ENCODE peak calls at places on chromosome 6, in eight cellular contexts. I, S, N, D, C, J, T and Q are unnamed samples. For H3K9me3, the result is how much of the 10 kb centered on the place peaks cover.

GRCh38 chr6:89582669-89583325 is 55.8 kb downstream of the LYRM2 start:
- DNase-seq in I (no peak), S (no peak), N (no peak), D (no peak), C (no peak), J (no peak), T (peak), Q (no peak)

GRCh38 chr6:17562636-17563035 is 37.5 kb upstream of the FAM8A1 start:
- DNase-seq in I (no peak), S (no peak), N (no peak), D (no peak), C (no peak), J (no peak), T (no peak), Q (no peak)

GRCh38 chr6:142899101-142899760 is 45.7 kb downstream of the HIVEP2 start:
- DNase-seq in I (no peak), S (no peak), N (peak), D (peak), C (no peak), J (no peak), T (no peak), Q (no peak)

GRCh38 chr6:169899481-169900145 is 148.2 kb downstream of the ERMARD start:
- DNase-seq in I (no peak), S (no peak), N (no peak), D (no peak), C (no peak), J (no peak), T (no peak), Q (no peak)

GRCh38 chr6:70396163-70396562 is 17.1 kb upstream of the FAM135A start:
- DNase-seq in I (no peak), S (no peak), N (no peak), D (no peak), C (no peak), J (no peak), T (no peak), Q (no peak)

GRCh38 chr6:136950436-136950835 is 28.3 kb downstream of the SLC35D3 start:
- DNase-seq in I (peak), S (no peak), N (no peak), D (no peak), C (no peak), J (no peak), T (no peak), Q (no peak)

GRCh38 chr6:29955783-29956182 is 13.5 kb downstream of the HLA-A start:
- DNase-seq in I (no peak), S (no peak), N (no peak), D (no peak), C (no peak), J (no peak), T (no peak), Q (no peak)

GRCh38 chr6:2110504-2110903 is 134.9 kb downstream of the GMDS start:
- DNase-seq in I (no peak), S (no peak), N (peak), D (no peak), C (no peak), J (no peak), T (no peak), Q (no peak)

GRCh38 chr6:163643866-163644265 is 229.3 kb downstream of the QKI start:
- DNase-seq in I (no peak), S (no peak), N (no peak), D (no peak), C (no peak), J (no peak), T (no peak), Q (no peak)

DNA sequence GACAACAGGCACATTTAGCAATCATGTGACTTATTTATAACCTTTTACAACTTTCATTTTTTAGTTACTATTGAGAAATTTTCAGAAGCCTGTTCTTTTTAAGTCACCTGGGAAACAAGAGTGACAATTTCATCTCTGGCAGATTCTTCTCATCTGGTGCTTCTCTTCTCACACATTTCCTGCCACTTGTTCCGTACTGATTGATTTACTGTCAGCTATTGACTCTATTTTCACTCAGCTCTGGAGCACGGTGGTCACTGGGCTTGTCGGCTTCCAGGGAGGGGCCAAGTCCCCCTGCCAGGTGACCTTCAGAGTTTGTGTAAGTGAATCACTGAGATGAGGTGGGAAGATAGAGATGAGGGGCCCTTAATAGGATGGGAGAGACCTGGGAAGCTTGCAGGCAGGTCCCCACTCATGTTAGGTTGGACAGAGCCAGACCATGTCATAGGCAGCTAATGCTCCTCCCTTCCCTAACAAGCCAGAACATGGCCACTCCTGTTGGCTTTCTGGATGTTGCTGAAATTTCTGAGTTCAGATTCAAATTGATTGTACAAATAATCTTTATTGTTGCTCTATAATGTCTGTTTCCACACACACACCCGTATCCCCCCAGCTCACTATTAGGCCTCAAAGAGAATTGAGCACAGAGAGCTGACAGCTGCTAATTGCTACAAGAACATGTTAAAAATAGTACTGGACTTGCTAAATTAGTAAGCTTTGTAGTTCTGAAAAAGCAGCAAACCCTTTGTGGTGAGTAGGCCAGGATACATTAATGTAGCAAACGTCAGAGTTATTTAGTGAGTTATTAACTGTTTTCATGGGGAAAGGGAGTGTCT is 13.3 kb downstream of the DUSP22 start:
- DNase-seq in I (no peak), S (no peak), N (no peak), D (no peak), C (no peak), J (no peak), T (no peak), Q (no peak)
- H3K9me3 ChIP-seq in I (under half), S (under half), N (under half), D (under half), C (under half), J (under half), T (under half), Q (under half)

GRCh38 chr6:42960243-42961019 is at the start of gene GNMT:
- DNase-seq in I (peak), S (peak), N (no peak), D (peak), C (no peak), J (no peak), T (no peak), Q (peak)
- TF ChIP-seq EZH2 in I (no peak), S (no peak), N (no peak), D (peak), C (no peak), J (no peak), T (no peak), Q (no peak)

DNA sequence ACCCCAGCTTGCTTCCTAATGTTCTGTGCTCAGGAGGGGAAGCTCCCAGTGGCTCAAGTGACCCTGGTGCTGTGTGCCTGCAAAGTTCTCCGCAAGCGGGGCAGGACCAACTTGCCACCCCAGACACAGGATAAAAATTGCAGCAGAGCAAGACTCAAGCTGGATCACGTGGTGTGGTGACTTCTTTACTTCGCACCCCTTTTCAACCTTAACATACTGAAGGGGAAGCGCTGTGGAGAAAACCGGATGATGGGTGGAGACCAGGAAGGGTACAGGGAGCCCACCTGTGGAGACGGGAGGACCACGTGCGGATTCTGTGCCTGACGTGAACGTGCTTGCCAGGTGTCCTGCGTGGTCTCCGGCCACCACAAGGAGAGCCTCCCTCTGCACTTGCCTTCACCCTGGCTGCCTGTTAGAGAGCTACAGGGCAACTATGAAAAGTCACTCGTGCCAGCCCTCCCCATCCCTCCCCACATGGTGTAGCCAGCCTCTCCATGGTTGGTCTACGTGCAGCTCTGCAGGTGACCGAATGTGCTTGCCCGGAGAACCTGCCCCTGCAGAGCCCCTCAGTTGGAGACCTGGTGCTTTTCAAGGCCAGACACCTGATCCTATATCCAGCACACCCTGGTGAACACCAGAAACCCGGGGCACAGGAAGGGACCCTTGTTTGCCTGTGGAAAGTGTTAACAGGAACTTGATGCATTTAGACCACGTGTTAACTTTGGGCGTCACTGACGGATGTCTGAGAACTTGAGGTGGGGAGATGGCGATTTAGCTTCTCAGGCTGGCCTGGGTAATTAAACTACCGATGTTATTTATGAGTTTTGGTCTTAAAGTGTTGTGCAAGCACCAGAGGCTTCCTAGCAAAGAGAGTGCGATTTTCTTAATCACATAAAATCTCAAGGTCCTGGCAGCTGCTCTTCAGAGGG is 23.9 kb upstream of the DACT2 start:
- DNase-seq in I (no peak), S (no peak), N (no peak), D (no peak), C (no peak), J (no peak), T (peak), Q (no peak)
- H3K9me3 ChIP-seq in I (under half), S (under half), N (under half), D (under half), C (under half), J (under half), T (under half), Q (under half)

GRCh38 chr6:112360498-112360897 is 13.4 kb downstream of the RFPL4B start:
- DNase-seq in I (peak), S (no peak), N (peak), D (no peak), C (no peak), J (no peak), T (peak), Q (no peak)

GRCh38 chr6:112365952-112366351 is 18.8 kb downstream of the RFPL4B start:
- DNase-seq in I (no peak), S (no peak), N (no peak), D (no peak), C (no peak), J (no peak), T (no peak), Q (no peak)

GRCh38 chr6:112366695-112367546 is 19.8 kb downstream of the RFPL4B start:
- DNase-seq in I (no peak), S (no peak), N (no peak), D (no peak), C (no peak), J (no peak), T (no peak), Q (no peak)

GRCh38 chr6:112362027-112362795 is 15.1 kb downstream of the RFPL4B start:
- DNase-seq in I (no peak), S (no peak), N (no peak), D (no peak), C (no peak), J (no peak), T (no peak), Q (no peak)

DNA sequence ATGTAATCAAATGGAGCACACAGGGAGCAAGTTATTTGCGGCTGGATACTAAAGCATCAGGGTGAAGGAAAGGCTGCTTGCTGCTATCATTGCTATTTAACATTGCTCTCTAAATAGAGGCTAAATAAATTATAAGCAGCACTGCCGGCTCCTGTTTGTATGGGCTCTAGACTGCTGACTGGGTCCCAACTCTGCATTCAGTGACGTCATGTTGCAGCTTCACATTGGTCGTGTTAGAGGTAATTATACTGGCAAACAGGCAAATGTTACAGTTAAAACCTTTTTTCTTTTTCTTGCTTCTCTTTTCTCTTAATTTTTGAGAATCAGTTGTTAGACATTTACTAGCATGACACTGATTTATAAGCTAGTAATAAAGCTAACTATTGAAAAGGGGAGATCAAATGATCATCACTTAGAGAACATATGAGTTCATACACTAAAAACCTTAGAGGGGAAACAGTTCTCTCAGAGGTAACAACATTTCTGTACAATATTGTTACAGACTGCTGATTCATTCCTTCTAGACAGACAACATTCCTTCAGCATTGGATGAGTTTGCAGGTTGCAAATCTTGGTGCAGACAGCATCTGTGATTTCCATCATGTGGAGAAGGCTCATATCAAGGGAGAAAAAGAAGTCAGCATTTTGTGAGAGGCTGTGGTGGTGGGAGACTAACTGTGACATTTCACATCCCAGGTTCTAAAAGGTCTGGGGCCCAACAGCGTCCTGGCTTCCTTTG is 15.9 kb downstream of the RFPL4B start:
- DNase-seq in I (peak), S (no peak), N (no peak), D (no peak), C (no peak), J (no peak), T (no peak), Q (peak)
- TF ChIP-seq EZH2 in I (no peak), S (no peak), N (no peak), D (no peak), C (no peak), J (no peak), T (no peak), Q (no peak)

DNA sequence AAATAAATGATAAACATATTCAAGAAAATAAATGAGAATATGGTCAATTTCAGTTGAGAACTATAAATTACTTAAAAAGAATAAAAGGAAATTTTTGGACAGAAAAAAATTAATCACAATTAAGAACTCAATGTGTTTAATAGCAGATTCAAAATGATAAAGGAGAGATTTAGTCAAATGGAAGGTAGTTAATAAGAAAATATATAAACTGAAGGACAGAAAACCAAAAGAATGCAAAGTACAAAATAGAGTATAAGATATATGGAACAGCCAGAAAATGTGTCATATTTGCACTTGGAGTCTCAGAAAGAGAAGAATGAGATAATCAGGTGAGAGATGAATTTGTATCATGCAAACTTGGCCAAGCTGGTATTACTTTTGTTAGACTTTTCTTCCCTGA is 201.8 kb upstream of the ARID1B start:
- DNase-seq in I (no peak), S (no peak), N (no peak), D (no peak), C (no peak), J (no peak), T (no peak), Q (no peak)
- H3K9me3 ChIP-seq in I (under half), S (under half), N (under half), D (under half), C (under half), J (under half), T (under half), Q (under half)

DNA sequence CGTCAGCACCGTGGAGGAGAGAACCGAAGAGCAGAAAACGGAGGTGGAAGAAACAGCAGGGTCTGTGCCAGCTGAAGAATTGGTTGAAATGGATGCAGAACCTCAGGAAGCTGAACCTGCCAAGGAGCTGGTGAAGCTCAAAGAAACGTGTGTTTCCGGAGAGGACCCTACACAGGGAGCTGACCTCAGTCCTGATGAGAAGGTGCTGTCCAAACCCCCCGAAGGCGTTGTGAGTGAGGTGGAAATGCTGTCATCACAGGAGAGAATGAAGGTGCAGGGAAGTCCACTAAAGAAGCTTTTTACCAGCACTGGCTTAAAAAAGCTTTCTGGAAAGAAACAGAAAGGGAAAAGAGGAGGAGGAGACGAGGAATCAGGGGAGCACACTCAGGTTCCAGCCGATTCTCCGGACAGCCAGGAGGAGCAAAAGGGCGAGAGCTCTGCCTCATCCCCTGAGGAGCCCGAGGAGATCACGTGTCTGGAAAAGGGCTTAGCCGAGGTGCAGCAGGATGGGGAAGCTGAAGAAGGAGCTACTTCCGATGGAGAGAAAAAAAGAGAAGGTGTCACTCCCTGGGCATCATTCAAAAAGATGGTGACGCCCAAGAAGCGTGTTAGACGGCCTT is 41.6 kb downstream of the ZBTB2 start:
- DNase-seq in I (no peak), S (no peak), N (no peak), D (no peak), C (no peak), J (no peak), T (no peak), Q (no peak)
- TF ChIP-seq EZH2 in I (no peak), S (no peak), N (no peak), D (no peak), C (no peak), J (no peak), T (no peak), Q (no peak)

GRCh38 chr6:86856937-86857563 is 80.3 kb upstream of the HTR1E start:
- DNase-seq in I (peak), S (peak), N (peak), D (peak), C (peak), J (peak), T (peak), Q (peak)

GRCh38 chr6:86858970-86859369 is 78.4 kb upstream of the HTR1E start:
- DNase-seq in I (no peak), S (no peak), N (no peak), D (no peak), C (no peak), J (no peak), T (no peak), Q (no peak)

DNA sequence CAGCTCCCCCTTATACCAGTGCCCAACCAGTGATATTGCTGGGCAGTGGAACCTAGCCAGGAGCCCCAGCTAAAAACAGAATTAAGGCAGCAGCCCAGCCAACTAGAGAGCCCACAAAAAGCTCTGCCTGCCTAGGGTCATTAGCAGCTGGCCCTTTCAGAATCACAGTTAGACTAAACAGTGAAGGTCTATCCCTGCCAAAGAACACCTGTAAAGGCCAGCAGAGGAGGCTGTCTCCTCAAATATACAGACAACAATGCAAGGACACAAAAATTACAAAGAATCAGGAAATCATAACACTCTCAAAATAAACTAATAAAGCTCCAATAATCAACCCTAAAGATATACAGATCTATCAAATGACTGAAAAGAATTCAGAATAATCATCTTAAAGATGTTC is 77.8 kb upstream of the HTR1E start:
- DNase-seq in I (no peak), S (no peak), N (no peak), D (no peak), C (no peak), J (no peak), T (no peak), Q (no peak)
- H3K9me3 ChIP-seq in I (under half), S (under half), N (under half), D (under half), C (under half), J (under half), T (under half), Q (under half)

DNA sequence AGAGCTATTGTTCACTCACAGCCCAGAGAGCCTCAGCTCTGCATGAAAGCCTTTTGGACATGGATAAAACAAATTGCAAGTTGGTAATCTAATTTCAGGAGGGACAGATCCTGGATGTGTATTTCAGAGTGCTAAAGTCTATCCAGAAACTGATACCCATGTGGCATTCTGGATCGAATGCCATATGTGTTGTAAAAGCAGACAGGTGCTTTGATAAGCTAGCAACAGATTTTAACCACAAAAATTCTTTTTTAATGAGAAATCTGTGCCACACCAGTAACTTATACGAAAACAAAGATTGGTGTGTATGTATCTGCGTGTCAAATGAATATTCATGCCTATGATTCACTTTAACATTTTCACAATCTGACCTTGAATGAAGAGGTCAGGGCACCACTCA is 936.6 kb upstream of the MAP3K7 start:
- DNase-seq in I (no peak), S (no peak), N (peak), D (no peak), C (no peak), J (no peak), T (no peak), Q (no peak)
- TF ChIP-seq EZH2 in I (no peak), S (no peak), N (no peak), D (no peak), C (no peak), J (no peak), T (no peak), Q (no peak)